ENCODE peak calls at places on chromosomes 16 and 17, in seven cellular contexts. B, K, S, M, Y, T and W are unnamed samples.

GRCh38 chr17:55072910-55073309 is 104.3 kb downstream of the STXBP4 start:
- DNase-seq in B (no peak), K (no peak), S (no peak), M (no peak), Y (no peak), T (peak), W (no peak)

GRCh38 chr16:58158137-58158536 is 29.0 kb upstream of the CFAP20 start:
- DNase-seq in B (no peak), K (no peak), S (no peak), M (no peak), Y (no peak), T (no peak), W (no peak)

GRCh38 chr17:21029515-21029914 is 13.3 kb downstream of the USP22 start:
- DNase-seq in B (no peak), K (no peak), S (no peak), M (no peak), Y (no peak), T (no peak), W (no peak)

GRCh38 chr17:6162216-6162615 is 92.0 kb downstream of the WSCD1 start:
- DNase-seq in B (no peak), K (no peak), S (no peak), M (no peak), Y (no peak), T (no peak), W (no peak)

GRCh38 chr17:979539-980405 is at the start of gene NXN:
- DNase-seq in B (peak), K (peak), S (no peak), M (peak), Y (no peak), T (peak), W (peak)

GRCh38 chr17:80980397-80981061 is 11.1 kb upstream of the CHMP6 start:
- DNase-seq in B (no peak), K (no peak), S (no peak), M (peak), Y (no peak), T (no peak), W (no peak)

GRCh38 chr16:87223656-87224248 is 93.4 kb downstream of the C16orf95 start:
- DNase-seq in B (no peak), K (no peak), S (no peak), M (no peak), Y (no peak), T (no peak), W (no peak)

GRCh38 chr17:65243838-65244237 is 106.7 kb downstream of the RGS9 start:
- DNase-seq in B (no peak), K (no peak), S (peak), M (peak), Y (no peak), T (no peak), W (no peak)

GRCh38 chr17:55735784-55736405 is 13.2 kb upstream of the TMEM100 start:
- DNase-seq in B (no peak), K (no peak), S (no peak), M (peak), Y (no peak), T (peak), W (no peak)

GRCh38 chr17:59355030-59355694 is 23.7 kb downstream of the YPEL2 start:
- DNase-seq in B (no peak), K (no peak), S (no peak), M (no peak), Y (no peak), T (no peak), W (no peak)

GRCh38 chr16:68985855-68986254 is 119.6 kb upstream of the HAS3 start:
- DNase-seq in B (no peak), K (no peak), S (peak), M (peak), Y (peak), T (no peak), W (no peak)

GRCh38 chr16:46691720-46692119 is 2.3 kb downstream of the ORC6 start:
- DNase-seq in B (no peak), K (no peak), S (no peak), M (peak), Y (no peak), T (peak), W (no peak)

GRCh38 chr16:25143898-25144297 is 32.4 kb downstream of the LCMT1 start:
- DNase-seq in B (no peak), K (no peak), S (no peak), M (no peak), Y (no peak), T (no peak), W (no peak)
- TF ChIP-seq CTCF in B (no peak), K (peak), S (peak), M (peak), Y (peak), T (peak), W (no peak)

GRCh38 chr16:80974649-80975376 is 31.9 kb downstream of the CMC2 start:
- DNase-seq in B (no peak), K (no peak), S (no peak), M (peak), Y (no peak), T (no peak), W (no peak)
- TF ChIP-seq CTCF in B (no peak), K (no peak), S (no peak), M (peak), Y (peak), T (peak), W (peak)

GRCh38 chr16:56632160-56632847 is at the start of gene MT1M:
- DNase-seq in B (no peak), K (peak), S (no peak), M (no peak), Y (no peak), T (no peak), W (no peak)
- TF ChIP-seq CTCF in B (no peak), K (no peak), S (no peak), M (no peak), Y (no peak), T (no peak), W (no peak)

DNA sequence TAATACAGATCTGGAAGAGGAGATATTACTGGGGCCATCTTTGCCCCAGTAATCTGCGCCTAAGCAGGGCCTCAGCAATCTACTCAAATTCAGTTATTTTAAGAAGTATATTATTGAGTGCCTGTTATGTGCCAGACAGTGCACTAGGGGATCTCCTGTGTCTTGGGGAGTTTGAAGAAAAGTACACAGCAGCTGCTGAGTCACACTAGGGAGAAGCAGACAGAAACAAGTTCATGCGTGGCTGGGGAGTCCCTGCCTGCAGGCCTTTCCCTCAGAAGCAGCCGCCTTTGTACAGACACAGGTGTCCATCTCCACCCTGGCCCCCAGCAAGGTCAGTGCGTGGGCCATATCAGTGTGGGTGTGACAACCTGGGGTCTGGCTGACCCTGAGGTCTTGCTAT is 229.8 kb upstream of the SDK2 start:
- DNase-seq in B (no peak), K (no peak), S (no peak), M (no peak), Y (no peak), T (peak), W (no peak)
- TF ChIP-seq CTCF in B (no peak), K (no peak), S (no peak), M (no peak), Y (no peak), T (no peak), W (no peak)

GRCh38 chr17:60745544-60745943 is 67.9 kb downstream of the BCAS3 start:
- DNase-seq in B (no peak), K (no peak), S (no peak), M (no peak), Y (no peak), T (no peak), W (no peak)
- TF ChIP-seq CTCF in B (no peak), K (no peak), S (no peak), M (no peak), Y (peak), T (no peak), W (no peak)

GRCh38 chr17:78986048-78986648 is 6.4 kb upstream of the LGALS3BP start:
- DNase-seq in B (no peak), K (peak), S (no peak), M (peak), Y (no peak), T (peak), W (no peak)
- TF ChIP-seq CTCF in B (no peak), K (peak), S (peak), M (peak), Y (peak), T (no peak), W (no peak)

GRCh38 chr17:78435330-78436005 is 57.0 kb downstream of the PGS1 start:
- DNase-seq in B (no peak), K (no peak), S (no peak), M (no peak), Y (no peak), T (no peak), W (no peak)

GRCh38 chr17:78438694-78439325 is 60.4 kb downstream of the PGS1 start:
- DNase-seq in B (no peak), K (no peak), S (no peak), M (no peak), Y (no peak), T (no peak), W (no peak)

GRCh38 chr17:78438271-78438691 is 59.8 kb downstream of the PGS1 start:
- DNase-seq in B (no peak), K (no peak), S (no peak), M (no peak), Y (no peak), T (no peak), W (no peak)

GRCh38 chr17:78434455-78435329 is 56.2 kb downstream of the PGS1 start:
- DNase-seq in B (no peak), K (no peak), S (no peak), M (no peak), Y (no peak), T (no peak), W (no peak)

DNA sequence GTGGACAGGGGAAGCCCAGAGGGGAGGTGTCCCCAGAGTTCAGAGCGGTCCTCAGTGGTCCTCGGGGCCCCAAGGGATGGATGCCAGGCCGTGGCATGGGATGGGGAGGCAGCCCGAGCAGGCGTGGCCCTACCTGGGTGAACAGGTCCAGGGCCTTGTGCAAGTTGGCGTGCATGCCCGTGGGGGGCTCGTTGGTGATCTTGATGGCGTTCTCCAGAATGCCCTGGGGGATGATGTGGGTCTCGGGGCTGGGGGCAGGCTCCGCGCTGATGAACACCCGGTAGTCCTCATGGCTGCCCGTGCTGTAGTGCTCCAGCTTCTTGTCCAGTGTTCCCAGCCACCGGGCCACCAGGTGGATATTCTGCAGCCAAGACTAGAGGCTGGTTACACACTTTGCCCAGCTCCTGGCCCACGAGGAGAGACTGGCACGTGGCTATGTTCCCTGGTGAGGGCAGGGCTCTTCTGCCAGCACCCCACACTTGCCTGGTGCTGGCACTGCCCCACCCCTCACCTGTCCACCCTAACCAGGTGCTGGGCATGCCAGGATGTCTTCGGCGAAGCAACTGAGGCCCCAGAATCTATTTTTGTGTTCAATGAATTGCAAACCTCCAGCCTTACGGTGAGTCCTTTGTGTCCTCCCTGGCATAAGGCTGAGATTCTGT is 59.2 kb downstream of the PGS1 start:
- DNase-seq in B (no peak), K (no peak), S (no peak), M (no peak), Y (no peak), T (no peak), W (no peak)
- TF ChIP-seq CTCF in B (no peak), K (no peak), S (no peak), M (no peak), Y (no peak), T (no peak), W (no peak)

DNA sequence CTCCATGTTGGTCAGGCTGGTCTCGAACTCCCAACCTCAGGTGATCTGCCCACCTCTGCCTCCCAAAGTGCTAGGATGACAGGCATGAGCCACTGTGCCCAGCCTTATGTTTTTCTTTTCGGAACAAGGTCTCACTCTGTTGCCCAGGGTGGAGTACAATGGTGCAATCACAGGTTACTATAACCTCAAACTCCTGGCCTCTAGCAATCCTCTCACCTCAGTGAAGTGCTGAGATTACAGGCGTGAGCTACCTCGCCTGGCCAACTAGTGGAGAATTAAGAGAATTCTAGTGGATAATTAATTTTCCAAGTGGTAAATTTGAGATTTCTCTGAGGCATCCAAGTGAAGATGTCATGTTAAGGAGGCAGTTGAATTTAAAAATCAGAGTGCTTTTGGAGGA is 2.9 kb upstream of the FBXO47 start:
- DNase-seq in B (no peak), K (no peak), S (no peak), M (no peak), Y (no peak), T (no peak), W (no peak)
- TF ChIP-seq CTCF in B (no peak), K (no peak), S (no peak), M (no peak), Y (no peak), T (no peak), W (no peak)